ENCODE peak calls at places on chromosomes 13 and 19, in six cellular contexts. B is NCI-H1436, L is SK-N-MC, Y is aorta, V is NCI-H446, K is tibial nerve. R is an unnamed sample.

GRCh38 chr19:48842744-48843162 is 6.5 kb upstream of the HSD17B14 start:
- DNase-seq in K (peak), L (no peak), B (peak), Y (no peak), V (peak), R (no peak)

GRCh38 chr19:15538774-15539173 is 30.4 kb downstream of the CYP4F22 start:
- DNase-seq in B (no peak), K (no peak), V (no peak), L (no peak), Y (no peak), R (no peak)

GRCh38 chr19:33894787-33895186 is 98.1 kb downstream of the KCTD15 start:
- DNase-seq in K (no peak), L (no peak), B (no peak), Y (no peak), V (no peak), R (no peak)

GRCh38 chr13:66402071-66402470 is 828.1 kb downstream of the PCDH9 start:
- DNase-seq in Y (no peak), V (no peak), L (no peak), B (no peak), K (no peak), R (no peak)

GRCh38 chr13:52739468-52740071 is at the start of gene CNMD:
- DNase-seq in B (no peak), K (no peak), V (no peak), L (no peak), Y (no peak), R (no peak)

GRCh38 chr13:63497601-63498000 is 2082.0 kb upstream of the PCDH20 start:
- DNase-seq in L (no peak), Y (no peak), V (no peak), B (no peak), K (no peak), R (no peak)

GRCh38 chr13:76992548-76993001 is 694 bp downstream of the CLN5 start:
- DNase-seq in V (no peak), B (no peak), L (no peak), K (peak), Y (no peak), R (no peak)

GRCh38 chr13:41587490-41587889 is 130.1 kb downstream of the RGCC start:
- DNase-seq in K (no peak), B (no peak), L (no peak), V (no peak), Y (no peak), R (no peak)

GRCh38 chr13:52348983-52349780 is 56.8 kb downstream of the THSD1 start:
- DNase-seq in V (no peak), L (no peak), B (peak), Y (no peak), K (no peak), R (no peak)

GRCh38 chr13:103040006-103040405 is 26.2 kb downstream of the SLC10A2 start:
- DNase-seq in K (no peak), L (no peak), B (no peak), Y (no peak), V (no peak), R (no peak)

GRCh38 chr13:105464249-105464648 is 1071.2 kb downstream of the EFNB2 start:
- DNase-seq in K (no peak), Y (no peak), V (no peak), B (no peak), L (no peak), R (no peak)

GRCh38 chr13:112685856-112686255 is 4.0 kb upstream of the ATP11A start:
- DNase-seq in B (no peak), L (no peak), Y (peak), V (no peak), K (no peak), R (no peak)

GRCh38 chr19:35868823-35869326 is 501 bp downstream of the APLP1 start:
- DNase-seq in L (no peak), K (no peak), B (no peak), Y (no peak), V (no peak), R (no peak)